ENCODE peak calls at places on chromosomes 5 and 9, in seven cellular contexts. N, A, F, T, P, L and B are unnamed samples.

GRCh38 chr9:120184266-120184665 is 395.7 kb downstream of the CDK5RAP2 start:
- DNase-seq in N (no peak), A (no peak), F (no peak), T (no peak), P (no peak), L (no peak), B (no peak)

GRCh38 chr9:33229359-33230120 is 10.4 kb upstream of the SPINK4 start:
- DNase-seq in N (no peak), A (no peak), F (no peak), T (no peak), P (peak; percentile 34), L (no peak), B (no peak)

GRCh38 chr9:134623408-134624066 is 18.1 kb upstream of the COL5A1 start:
- DNase-seq in N (no peak), A (no peak), F (no peak), T (peak; percentile 43), P (peak; percentile 16), L (no peak), B (no peak)

GRCh38 chr5:77852514-77853352 is 76.6 kb upstream of the TBCA start:
- DNase-seq in N (peak; percentile 76), A (peak; percentile 89), F (peak; percentile 54), T (peak; percentile 55), P (peak; percentile 50), L (no peak), B (peak; percentile 21)

GRCh38 chr9:133710661-133711427 is 27.3 kb downstream of the SARDH start:
- DNase-seq in N (peak; percentile 48), A (no peak), F (no peak), T (no peak), P (peak; percentile 37), L (no peak), B (no peak)

GRCh38 chr9:121844090-121844489 is 192.7 kb downstream of the DAB2IP start:
- DNase-seq in N (no peak), A (peak; percentile 29), F (peak; percentile 67), T (no peak), P (no peak), L (no peak), B (no peak)

GRCh38 chr5:98781520-98781919 is 8.1 kb downstream of the RGMB start:
- DNase-seq in N (no peak), A (no peak), F (no peak), T (no peak), P (no peak), L (no peak), B (no peak)

GRCh38 chr9:135090547-135090946 is 3.1 kb downstream of the OLFM1 start:
- DNase-seq in N (no peak), A (peak; percentile 83), F (no peak), T (no peak), P (peak; percentile 10), L (no peak), B (no peak)

GRCh38 chr5:35674049-35674448 is 56.4 kb downstream of the SPEF2 start:
- DNase-seq in N (no peak), A (no peak), F (no peak), T (no peak), P (no peak), L (no peak), B (no peak)

GRCh38 chr5:64513492-64513891 is 7.7 kb downstream of the RGS7BP start:
- DNase-seq in N (no peak), A (no peak), F (no peak), T (no peak), P (no peak), L (no peak), B (no peak)

GRCh38 chr5:40437452-40437861 is 242.3 kb upstream of the PTGER4 start:
- DNase-seq in N (no peak), A (no peak), F (peak; percentile 80), T (peak; percentile 91), P (no peak), L (no peak), B (peak; percentile 76)